ENCODE peak calls at places on chromosomes 3 and 15, in four cellular contexts. W, E, U and P are unnamed samples.

GRCh38 chr3:123778991-123779622 is 105.0 kb downstream of the MYLK start:
- DNase-seq in E (no peak), W (no peak), U (no peak), P (no peak)

GRCh38 chr3:40763812-40764211 is 239.1 kb downstream of the ZNF621 start:
- DNase-seq in W (no peak), U (no peak), E (no peak), P (no peak)

GRCh38 chr3:139302801-139303113 is 41.1 kb upstream of the MRPS22 start:
- DNase-seq in U (no peak), W (no peak), E (no peak), P (no peak)

GRCh38 chr3:167032267-167032876 is 347.7 kb downstream of the ZBBX start:
- DNase-seq in W (no peak), E (no peak), U (peak; percentile 81), P (no peak)

GRCh38 chr15:23467110-23467600 is 20.1 kb upstream of the GOLGA6L2 start:
- DNase-seq in E (peak; percentile 5), U (peak; percentile 39), W (no peak), P (no peak)

GRCh38 chr3:29283297-29283681 is 2.4 kb downstream of the RBMS3 start:
- DNase-seq in U (no peak), E (no peak), W (no peak), P (no peak)

GRCh38 chr3:50323092-50323600 is 601 bp upstream of the HYAL2 start:
- DNase-seq in E (no peak), W (no peak), U (no peak), P (no peak)

GRCh38 chr15:67880651-67881182 is 40.9 kb upstream of the RNU6-1 start:
- DNase-seq in W (peak; percentile 20), U (no peak), E (no peak), P (no peak)

DNA sequence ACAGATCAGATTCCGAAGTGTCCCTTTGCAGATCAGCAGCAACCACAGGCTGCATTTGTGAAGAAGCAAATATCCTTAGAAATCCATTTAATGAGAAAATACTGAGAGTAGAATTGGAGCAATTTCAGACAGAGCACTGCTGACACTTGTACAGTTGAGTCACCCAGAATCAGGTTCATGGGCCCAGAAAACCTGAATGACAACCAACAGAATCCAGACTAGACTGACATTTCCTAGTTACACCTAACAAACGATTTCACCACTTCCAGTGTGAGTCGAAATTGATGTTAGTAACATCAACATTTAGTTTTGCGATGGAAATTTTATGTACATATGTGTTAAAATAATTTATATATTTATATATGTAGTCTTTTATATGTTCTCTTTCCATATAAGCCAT is 16.8 kb downstream of the GABRR3 start:
- DNase-seq in U (no peak), W (no peak), E (no peak), P (no peak)
- TF ChIP-seq CTCF in U (no peak), W (no peak), E (no peak), P (no peak)

GRCh38 chr15:75641603-75642002 is 1.6 kb upstream of the IMP3 start:
- DNase-seq in U (no peak), W (no peak), E (no peak), P (no peak)

GRCh38 chr15:75641176-75641498 is 1.1 kb upstream of the IMP3 start:
- DNase-seq in W (no peak), U (no peak), E (no peak), P (no peak)

GRCh38 chr15:75639709-75640482 is at the start of gene IMP3:
- DNase-seq in E (peak; percentile 84), U (peak; percentile 98), W (peak; percentile 97), P (peak; percentile 83)

GRCh38 chr15:75639191-75639708 is 774 bp downstream of the IMP3 start:
- DNase-seq in U (no peak), E (no peak), W (no peak), P (no peak)

DNA sequence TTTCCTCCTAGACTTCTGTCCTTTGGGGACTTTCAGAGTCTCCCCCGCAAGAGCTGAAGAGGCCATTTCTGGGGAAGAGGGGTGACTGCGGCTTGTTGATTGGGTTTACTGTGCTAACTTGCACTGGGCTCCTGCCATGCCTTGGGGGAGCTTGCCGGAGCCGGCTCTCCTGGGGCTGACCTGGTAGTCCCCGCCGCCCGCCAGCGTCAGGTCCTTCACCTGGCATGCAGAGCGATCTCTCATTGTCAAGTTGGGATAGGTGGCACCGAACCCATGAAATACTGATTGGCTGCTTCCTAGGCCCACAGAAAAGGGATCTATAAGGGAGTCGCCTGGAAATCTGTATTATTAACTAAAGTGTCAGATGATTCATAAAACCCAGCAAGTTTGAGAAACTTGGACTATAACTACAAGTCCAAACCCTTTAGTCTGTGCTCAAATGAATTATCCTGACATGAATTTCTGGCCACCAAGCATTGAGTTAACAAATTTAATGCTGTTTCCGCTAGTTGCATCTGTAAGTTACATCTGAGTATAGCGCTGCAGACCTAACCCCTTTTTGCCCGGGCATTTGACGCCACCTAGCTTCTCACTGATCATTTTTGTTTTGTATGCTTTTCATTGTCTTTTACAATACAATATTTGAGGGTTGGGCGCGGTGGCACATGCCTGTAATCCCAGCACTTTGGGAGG is 605 bp upstream of the IMP3 start:
- DNase-seq in E (no peak), W (no peak), U (peak; percentile 56), P (no peak)
- TF ChIP-seq CTCF in E (peak; percentile 13), W (no peak), U (peak; percentile 36), P (no peak)

GRCh38 chr15:25683911-25684310 is 179.2 kb downstream of the ATP10A start:
- DNase-seq in U (no peak), W (no peak), E (no peak), P (no peak)
- TF ChIP-seq CTCF in U (no peak), W (no peak), E (no peak), P (no peak)

GRCh38 chr15:93515256-93516044 is 426.4 kb upstream of the RGMA start:
- DNase-seq in W (peak; percentile 62), E (no peak), U (no peak), P (no peak)
- TF ChIP-seq CTCF in W (no peak), E (no peak), U (no peak), P (no peak)

GRCh38 chr3:43426388-43426787 is 140.0 kb downstream of the SNRK start:
- DNase-seq in U (no peak), E (no peak), W (peak; percentile 61), P (no peak)

GRCh38 chr3:43423142-43423541 is 136.8 kb downstream of the SNRK start:
- DNase-seq in E (no peak), W (peak; percentile 32), U (no peak), P (no peak)

GRCh38 chr3:43418601-43419272 is 132.4 kb downstream of the SNRK start:
- DNase-seq in W (no peak), E (no peak), U (no peak), P (no peak)

GRCh38 chr3:43425829-43426228 is 139.5 kb downstream of the SNRK start:
- DNase-seq in E (no peak), U (no peak), W (no peak), P (no peak)

GRCh38 chr3:43423634-43424033 is 137.3 kb downstream of the SNRK start:
- DNase-seq in W (no peak), E (no peak), U (no peak), P (no peak)
- TF ChIP-seq CTCF in W (no peak), E (no peak), U (no peak), P (no peak)

GRCh38 chr15:29623240-29623639 is 199.0 kb downstream of the TJP1 start:
- DNase-seq in U (no peak), W (no peak), E (no peak), P (no peak)

GRCh38 chr15:29618586-29618985 is 203.7 kb downstream of the TJP1 start:
- DNase-seq in E (no peak), W (no peak), U (no peak), P (no peak)

GRCh38 chr15:29621626-29622025 is 200.6 kb downstream of the TJP1 start:
- DNase-seq in U (no peak), E (no peak), W (no peak), P (no peak)

DNA sequence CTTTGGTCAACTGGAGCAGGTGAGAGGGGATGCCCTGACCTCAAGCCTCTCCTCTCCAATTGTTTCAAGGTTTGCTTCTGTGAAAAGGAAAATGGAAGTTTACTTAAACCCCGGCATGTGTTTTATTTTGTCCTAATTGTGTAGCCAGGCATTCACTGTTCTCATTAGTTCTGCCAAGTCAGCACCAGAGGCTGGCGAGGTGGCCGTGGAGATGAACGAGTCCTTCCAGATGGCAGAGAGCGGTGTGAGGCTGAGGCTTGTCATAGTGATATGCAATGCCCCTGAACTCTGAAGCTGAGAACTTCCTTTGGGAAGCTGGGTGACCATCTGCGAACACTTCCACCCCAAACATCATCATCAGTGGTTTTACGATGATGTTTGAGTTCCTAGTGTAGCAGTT is 199.6 kb downstream of the TJP1 start:
- DNase-seq in E (no peak), W (no peak), U (no peak), P (no peak)
- TF ChIP-seq CTCF in E (no peak), W (no peak), U (no peak), P (no peak)

DNA sequence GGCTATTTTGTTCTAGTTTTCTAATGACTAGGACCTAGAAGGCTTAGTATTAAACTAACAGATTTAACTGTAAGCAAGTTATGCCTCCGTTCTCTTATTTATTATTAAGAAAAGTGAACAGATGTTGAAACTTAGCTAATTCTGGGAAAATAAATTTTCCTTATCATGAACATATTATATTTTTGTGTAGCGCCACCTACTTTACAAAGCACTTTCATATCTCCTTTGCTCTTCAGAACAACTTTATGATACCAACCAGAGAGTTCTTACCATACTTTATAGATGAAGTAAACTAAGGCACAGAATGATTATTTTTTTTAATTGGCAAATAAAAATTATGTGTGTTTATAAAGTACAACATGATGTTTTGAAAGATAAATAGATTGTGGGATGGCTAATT is 59.4 kb downstream of the NME9 start:
- DNase-seq in W (no peak), U (no peak), E (no peak), P (no peak)
- TF ChIP-seq CTCF in W (no peak), U (no peak), E (no peak), P (no peak)

GRCh38 chr3:13193320-13194284 is 120.4 kb upstream of the IQSEC1 start:
- DNase-seq in W (peak; percentile 56), E (no peak), U (no peak), P (no peak)

GRCh38 chr3:13191016-13191415 is 117.8 kb upstream of the IQSEC1 start:
- DNase-seq in E (no peak), U (no peak), W (no peak), P (no peak)

GRCh38 chr3:13194285-13195209 is 121.3 kb upstream of the IQSEC1 start:
- DNase-seq in W (no peak), U (no peak), E (no peak), P (no peak)

GRCh38 chr3:13190376-13190762 is 117.1 kb upstream of the IQSEC1 start:
- DNase-seq in E (no peak), W (no peak), U (no peak), P (no peak)

DNA sequence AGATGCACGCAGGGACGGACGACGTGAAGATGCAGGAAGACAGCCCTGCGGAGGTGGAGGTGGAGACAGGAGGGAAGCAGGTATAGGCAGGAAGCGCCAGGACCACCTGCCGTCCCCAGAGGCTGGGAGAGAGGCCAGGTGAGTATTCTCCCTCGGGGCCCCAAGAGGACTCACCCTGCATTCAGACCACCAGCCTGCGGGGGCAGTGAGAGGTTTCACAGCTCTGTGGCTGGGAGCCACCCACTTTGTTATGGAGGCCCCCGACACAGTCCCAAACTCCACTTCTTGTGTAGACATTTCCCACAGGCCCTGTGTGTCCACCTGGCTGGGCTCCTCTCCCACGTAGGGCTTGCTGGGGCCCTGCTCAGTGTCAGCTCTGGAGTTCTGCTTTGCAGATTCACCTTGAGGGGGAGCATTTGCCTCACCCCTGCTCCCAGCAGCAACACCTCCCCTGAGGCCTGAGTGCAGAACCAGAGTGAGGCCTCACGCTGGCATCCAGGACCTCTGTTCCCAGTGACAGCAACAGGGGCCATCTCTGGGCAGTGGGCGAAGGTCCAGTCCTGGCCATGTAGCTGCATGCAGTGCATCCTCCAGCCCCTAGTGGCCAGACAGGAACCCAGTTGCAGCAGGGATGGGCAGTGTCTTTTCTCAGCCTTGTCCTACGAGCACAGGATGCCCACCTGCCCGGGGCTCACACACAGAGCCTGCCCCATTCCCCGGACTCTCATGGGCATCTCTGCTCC is 119.4 kb upstream of the IQSEC1 start:
- DNase-seq in E (no peak), W (no peak), U (peak; percentile 29), P (no peak)
- TF ChIP-seq CTCF in E (peak; percentile 17), W (no peak), U (peak; percentile 19), P (no peak)